ENCODE peak calls at places on chromosomes 3 and 15, in four cellular contexts. Q, T, S and B are unnamed samples.

GRCh38 chr3:78569820-78570219 is 1198.0 kb downstream of the ROBO1 start:
- DNase-seq in T (no peak), Q (no peak), S (no peak), B (no peak)

GRCh38 chr3:49020335-49021212 is 1.3 kb upstream of the NDUFAF3 start:
- DNase-seq in S (peak; percentile 71), Q (peak; percentile 87), T (peak; percentile 75), B (peak; percentile 82)

GRCh38 chr3:159273608-159274007 is 471.8 kb downstream of the MFSD1 start:
- DNase-seq in Q (no peak), S (peak; percentile 4), T (peak; percentile 6), B (peak; percentile 26)

GRCh38 chr3:102353804-102354203 is 81.0 kb upstream of the ZPLD1 start:
- DNase-seq in Q (no peak), S (no peak), T (no peak), B (no peak)

GRCh38 chr3:108180214-108180613 is 42.0 kb downstream of the IFT57 start:
- DNase-seq in Q (no peak), S (no peak), T (no peak), B (no peak)

GRCh38 chr15:58530056-58530590 is 98.3 kb downstream of the LIPC start:
- DNase-seq in S (no peak), T (no peak), Q (no peak), B (no peak)

GRCh38 chr3:171458056-171458856 is 1.9 kb downstream of the TNIK start:
- DNase-seq in Q (no peak), S (no peak), T (no peak), B (no peak)

GRCh38 chr3:58306662-58307286 is 454 bp downstream of the HTD2 start:
- DNase-seq in T (peak; percentile 34), Q (peak; percentile 56), S (peak; percentile 69), B (peak; percentile 61)

GRCh38 chr15:35306361-35306981 is 221.4 kb upstream of the NANOGP8 start:
- DNase-seq in S (no peak), T (no peak), Q (no peak), B (no peak)

GRCh38 chr3:44066806-44067205 is 174.9 kb upstream of the TOPAZ1 start:
- DNase-seq in S (no peak), Q (no peak), T (no peak), B (no peak)

GRCh38 chr3:44067431-44067830 is 174.3 kb upstream of the TOPAZ1 start:
- DNase-seq in S (no peak), Q (no peak), T (no peak), B (no peak)

GRCh38 chr3:44068753-44069152 is 172.9 kb upstream of the TOPAZ1 start:
- DNase-seq in S (no peak), Q (no peak), T (no peak), B (no peak)

GRCh38 chr3:44065311-44065710 is 176.4 kb upstream of the TOPAZ1 start:
- DNase-seq in T (peak; percentile 71), Q (no peak), S (no peak), B (peak; percentile 53)

DNA sequence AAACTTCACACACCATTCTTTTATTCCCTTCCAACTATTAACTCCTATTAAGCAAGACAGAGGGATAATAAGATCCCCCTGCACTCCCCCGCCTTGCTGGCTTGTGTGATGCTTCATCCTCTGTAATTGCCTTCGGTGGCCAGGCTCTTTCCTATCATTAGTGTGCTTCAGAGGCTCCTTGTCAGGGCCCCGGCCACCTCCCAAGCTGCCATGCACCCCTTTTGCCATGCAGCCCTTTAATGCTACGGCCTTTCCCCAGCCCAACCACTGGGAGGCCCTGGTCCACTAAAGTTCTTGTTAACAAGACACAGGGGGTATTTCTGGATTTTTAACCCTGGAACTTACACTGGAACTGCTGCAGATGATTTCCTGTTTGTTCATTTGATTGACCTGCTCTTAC is 175.9 kb upstream of the TOPAZ1 start:
- DNase-seq in T (no peak), S (no peak), Q (no peak), B (no peak)
- H3K9me3 ChIP-seq in T (no peaks in the 10 kb centered on the region), S (no peaks in the 10 kb centered on the region), Q (no peaks in the 10 kb centered on the region), B (no peaks in the 10 kb centered on the region)

DNA sequence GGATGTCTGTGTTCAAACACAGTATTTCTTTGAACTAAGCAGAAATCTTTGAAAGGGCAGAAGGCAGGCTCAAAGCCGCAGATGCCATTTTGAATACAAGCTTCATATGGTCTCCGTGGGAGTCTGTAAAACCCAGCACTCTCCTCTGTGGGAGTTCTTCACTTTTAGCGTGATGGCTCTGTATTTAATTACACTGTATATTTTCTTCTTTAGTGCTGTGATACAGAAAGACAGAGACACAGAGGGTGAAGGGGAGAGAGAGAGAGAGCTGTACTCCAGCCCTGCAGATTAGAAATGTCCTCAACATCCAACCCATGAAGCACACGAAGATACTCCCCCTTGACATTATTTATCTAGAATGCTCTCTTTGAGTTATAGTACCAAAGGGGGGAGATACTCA is 752.6 kb upstream of the NR2F2 start:
- DNase-seq in S (no peak), Q (no peak), T (no peak), B (no peak)
- H3K9me3 ChIP-seq in S (no peaks in the 10 kb centered on the region), Q (no peaks in the 10 kb centered on the region), T (no peaks in the 10 kb centered on the region), B (no peaks in the 10 kb centered on the region)

DNA sequence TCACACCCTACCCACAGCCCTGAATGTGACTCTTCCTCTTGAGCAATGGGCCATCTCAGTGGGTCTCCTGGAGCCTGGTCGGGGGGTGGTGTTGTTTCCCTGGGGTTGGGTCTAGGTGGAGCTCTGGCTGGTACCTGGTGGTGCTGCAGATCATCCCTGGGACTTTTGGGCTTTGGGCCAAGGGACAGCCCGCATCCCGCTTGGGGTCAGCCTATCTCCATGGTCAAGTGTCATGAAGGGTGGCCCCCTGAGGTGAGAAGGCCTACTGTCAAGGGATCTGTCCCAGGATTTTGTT is 202.0 kb downstream of the UBE3A start:
- DNase-seq in T (no peak), Q (peak; percentile 14), S (no peak), B (peak; percentile 9)
- H3K9me3 ChIP-seq in T (no peaks in the 10 kb centered on the region), Q (no peaks in the 10 kb centered on the region), S (no peaks in the 10 kb centered on the region), B (no peaks in the 10 kb centered on the region)

GRCh38 chr15:22227411-22227810 is 147.1 kb downstream of the OR4M2 start:
- DNase-seq in S (no peak), Q (no peak), T (no peak), B (no peak)

GRCh38 chr15:22227961-22228762 is 147.8 kb downstream of the OR4M2 start:
- DNase-seq in Q (no peak), T (no peak), S (no peak), B (peak; percentile 27)

GRCh38 chr15:22232675-22233074 is 152.3 kb downstream of the OR4M2 start:
- DNase-seq in S (no peak), Q (no peak), T (no peak), B (no peak)

GRCh38 chr15:22231603-22232002 is 151.3 kb downstream of the OR4M2 start:
- DNase-seq in Q (no peak), T (no peak), S (no peak), B (no peak)

DNA sequence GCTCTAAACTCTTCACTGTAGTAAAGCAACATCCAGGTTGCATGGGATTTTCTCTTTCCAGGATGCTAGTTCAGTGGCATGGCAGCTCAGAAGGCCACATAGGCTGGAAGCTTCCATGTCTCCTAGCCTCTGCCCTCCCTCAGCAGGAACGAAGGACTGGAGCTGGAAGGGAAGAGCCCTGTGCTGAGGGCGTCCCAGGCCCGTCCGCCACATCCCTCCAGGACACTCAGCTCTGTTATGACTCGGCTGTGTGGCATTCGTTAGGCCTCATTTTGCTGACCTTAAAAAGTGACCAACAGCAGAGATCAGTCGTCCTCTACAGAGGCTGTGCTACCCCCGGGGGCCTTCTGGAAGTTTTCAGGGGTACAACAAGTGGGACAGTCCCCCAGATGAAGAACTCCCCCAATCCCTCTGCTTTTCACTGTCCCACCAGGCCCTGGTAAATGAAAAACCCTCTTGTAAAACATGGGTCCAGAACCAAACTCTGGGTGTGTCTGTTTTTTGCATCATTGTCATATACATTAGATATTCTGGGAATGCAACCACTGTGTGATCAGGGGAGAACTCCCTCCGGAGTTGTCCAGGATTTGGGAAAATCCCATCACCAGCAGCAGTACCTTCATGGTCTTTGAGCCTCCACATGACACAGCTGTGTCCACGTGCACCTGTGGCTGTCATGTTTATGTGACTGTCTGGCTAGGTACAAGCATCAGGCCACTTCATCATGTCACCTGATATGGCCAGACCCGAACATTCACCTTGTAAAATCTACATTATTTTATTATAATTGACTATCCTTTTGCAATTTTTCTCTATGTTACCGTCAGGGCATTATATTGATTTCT is 149.9 kb downstream of the OR4M2 start:
- DNase-seq in Q (no peak), S (no peak), T (no peak), B (peak; percentile 36)
- H3K9me3 ChIP-seq in Q (no peaks in the 10 kb centered on the region), S (no peaks in the 10 kb centered on the region), T (no peaks in the 10 kb centered on the region), B (no peaks in the 10 kb centered on the region)

GRCh38 chr3:14039149-14039548 is 85.5 kb downstream of the CHCHD4 start:
- DNase-seq in T (no peak), S (no peak), Q (no peak), B (no peak)
- H3K9me3 ChIP-seq in T (no peaks in the 10 kb centered on the region), S (no peaks in the 10 kb centered on the region), Q (peaks cover 21% of the 10 kb centered on the region), B (peaks cover 3% of the 10 kb centered on the region)

DNA sequence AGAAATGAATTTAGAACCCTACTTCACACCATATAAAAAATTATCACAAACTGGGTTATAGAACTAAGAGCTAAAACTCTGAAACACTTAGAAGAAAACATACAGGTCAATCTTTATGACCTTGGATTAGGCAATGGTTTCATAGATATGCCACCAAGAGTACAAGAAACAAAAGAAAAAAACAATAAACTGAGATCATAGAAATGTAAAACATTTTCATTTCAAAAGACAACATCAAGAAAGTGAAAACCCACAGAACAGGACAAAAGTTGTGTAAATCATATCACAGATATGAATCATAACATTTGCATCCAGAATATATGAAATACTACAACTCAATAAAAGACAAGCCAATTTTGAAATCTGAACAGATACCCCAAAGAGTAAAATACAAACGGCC is 72.4 kb downstream of the TBL1XR1 start:
- DNase-seq in T (no peak), S (no peak), Q (no peak), B (no peak)
- H3K9me3 ChIP-seq in T (no peaks in the 10 kb centered on the region), S (peaks cover 7% of the 10 kb centered on the region), Q (no peaks in the 10 kb centered on the region), B (no peaks in the 10 kb centered on the region)

GRCh38 chr3:150936693-150937092 is 31.5 kb upstream of the MINDY4B start:
- DNase-seq in Q (no peak), T (no peak), S (no peak), B (no peak)
- H3K9me3 ChIP-seq in Q (no peaks in the 10 kb centered on the region), T (no peaks in the 10 kb centered on the region), S (no peaks in the 10 kb centered on the region), B (no peaks in the 10 kb centered on the region)

DNA sequence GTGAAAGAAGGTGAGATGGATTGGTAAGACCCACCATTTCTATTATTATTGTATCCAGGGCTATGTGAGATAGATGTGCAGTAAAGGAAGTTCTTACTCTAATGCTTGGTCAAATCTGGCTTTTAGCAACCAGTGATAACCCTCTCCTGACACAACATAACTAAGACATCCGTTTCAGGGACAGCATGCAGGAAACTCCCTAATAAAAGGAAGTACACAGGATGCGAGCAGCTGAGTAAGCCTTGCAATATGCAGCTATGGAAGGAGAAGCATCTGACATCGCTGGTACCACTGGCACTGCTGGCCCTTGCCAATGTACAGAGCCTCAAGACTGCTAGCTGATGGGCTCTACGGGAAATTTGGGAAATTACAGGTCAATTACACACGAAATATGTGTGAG is 662.3 kb downstream of the NR2F2 start:
- DNase-seq in Q (no peak), T (no peak), S (no peak), B (no peak)
- H3K9me3 ChIP-seq in Q (peaks cover 8% of the 10 kb centered on the region), T (no peaks in the 10 kb centered on the region), S (no peaks in the 10 kb centered on the region), B (no peaks in the 10 kb centered on the region)